ENCODE peak calls at places on chromosome 10, in five cellular contexts. One of them, this sample, is unnamed.

GRCh38 chr10:72691470-72692056 is 380 bp upstream of the MCU start:
- DNase-seq in upper lobe of left lung: no peak
- DNase-seq in osteocyte: no peak
- DNase-seq in HCT116: peak
- DNase-seq in GM20000: no peak
- DNase-seq in this sample: no peak

GRCh38 chr10:51020175-51020574 is 54.1 kb upstream of the PRKG1 start:
- DNase-seq in upper lobe of left lung: no peak
- DNase-seq in osteocyte: no peak
- DNase-seq in HCT116: no peak
- DNase-seq in GM20000: no peak
- DNase-seq in this sample: no peak

GRCh38 chr10:125141860-125142484 is 18.4 kb downstream of the CTBP2 start:
- DNase-seq in upper lobe of left lung: no peak
- DNase-seq in osteocyte: no peak
- DNase-seq in HCT116: no peak
- DNase-seq in GM20000: no peak
- DNase-seq in this sample: no peak

GRCh38 chr10:62696798-62697197 is 107.7 kb upstream of the ADO start:
- DNase-seq in upper lobe of left lung: no peak
- DNase-seq in osteocyte: no peak
- DNase-seq in HCT116: no peak
- DNase-seq in GM20000: no peak
- DNase-seq in this sample: no peak

GRCh38 chr10:95756061-95756751 is at the start of gene ENTPD1:
- DNase-seq in upper lobe of left lung: no peak
- DNase-seq in osteocyte: no peak
- DNase-seq in HCT116: no peak
- DNase-seq in GM20000: no peak
- DNase-seq in this sample: no peak

GRCh38 chr10:84429926-84430520 is 101.6 kb downstream of the CCSER2 start:
- DNase-seq in upper lobe of left lung: no peak
- DNase-seq in osteocyte: no peak
- DNase-seq in HCT116: peak
- DNase-seq in GM20000: peak
- DNase-seq in this sample: no peak

GRCh38 chr10:121978511-121978910 is 3.5 kb upstream of the NSMCE4A start:
- DNase-seq in upper lobe of left lung: peak
- DNase-seq in osteocyte: no peak
- DNase-seq in HCT116: no peak
- DNase-seq in GM20000: no peak
- DNase-seq in this sample: no peak

GRCh38 chr10:110446954-110447608 is 50.6 kb upstream of the DUSP5 start:
- DNase-seq in upper lobe of left lung: no peak
- DNase-seq in osteocyte: no peak
- DNase-seq in HCT116: no peak
- DNase-seq in GM20000: no peak
- DNase-seq in this sample: no peak

GRCh38 chr10:21524526-21525366 is 736 bp downstream of the SKIDA1 start:
- DNase-seq in upper lobe of left lung: no peak
- DNase-seq in osteocyte: no peak
- DNase-seq in HCT116: no peak
- DNase-seq in GM20000: no peak
- DNase-seq in this sample: no peak

GRCh38 chr10:15571570-15571969 is 148.2 kb downstream of the ITGA8 start:
- DNase-seq in upper lobe of left lung: no peak
- DNase-seq in osteocyte: no peak
- DNase-seq in HCT116: no peak
- DNase-seq in GM20000: no peak
- DNase-seq in this sample: no peak

GRCh38 chr10:12966067-12966466 is 35.4 kb downstream of the CCDC3 start:
- DNase-seq in upper lobe of left lung: no peak
- DNase-seq in osteocyte: peak
- DNase-seq in HCT116: no peak
- DNase-seq in GM20000: no peak
- DNase-seq in this sample: peak

GRCh38 chr10:47260505-47261111 is 39.4 kb upstream of the GDF10 start:
- DNase-seq in upper lobe of left lung: no peak
- DNase-seq in osteocyte: peak
- DNase-seq in HCT116: no peak
- DNase-seq in GM20000: no peak
- DNase-seq in this sample: peak

GRCh38 chr10:124152139-124152780 is 58.9 kb upstream of the CHST15 start:
- DNase-seq in upper lobe of left lung: peak
- DNase-seq in osteocyte: no peak
- DNase-seq in HCT116: peak
- DNase-seq in GM20000: no peak
- DNase-seq in this sample: no peak

GRCh38 chr10:104085801-104086400 is at the start of gene COL17A1:
- DNase-seq in upper lobe of left lung: no peak
- DNase-seq in osteocyte: no peak
- DNase-seq in HCT116: no peak
- DNase-seq in GM20000: no peak
- DNase-seq in this sample: no peak

GRCh38 chr10:90847436-90847835 is 10.4 kb downstream of the HTR7 start:
- DNase-seq in upper lobe of left lung: no peak
- DNase-seq in osteocyte: no peak
- DNase-seq in HCT116: peak
- DNase-seq in GM20000: no peak
- DNase-seq in this sample: no peak

GRCh38 chr10:78267598-78267997 is 233.9 kb downstream of the RPS24 start:
- DNase-seq in upper lobe of left lung: no peak
- DNase-seq in osteocyte: no peak
- DNase-seq in HCT116: no peak
- DNase-seq in GM20000: no peak
- DNase-seq in this sample: no peak

GRCh38 chr10:11472158-11472753 is 139.2 kb downstream of the USP6NL start:
- DNase-seq in upper lobe of left lung: no peak
- DNase-seq in osteocyte: no peak
- DNase-seq in HCT116: peak
- DNase-seq in GM20000: peak
- DNase-seq in this sample: no peak

GRCh38 chr10:52440612-52441285 is 126.7 kb downstream of the DKK1 start:
- DNase-seq in upper lobe of left lung: no peak
- DNase-seq in osteocyte: no peak
- DNase-seq in HCT116: no peak
- DNase-seq in GM20000: no peak
- DNase-seq in this sample: no peak

GRCh38 chr10:101287922-101288638 is 58.8 kb upstream of the LBX1 start:
- DNase-seq in upper lobe of left lung: no peak
- DNase-seq in osteocyte: no peak
- DNase-seq in HCT116: peak
- DNase-seq in GM20000: peak
- DNase-seq in this sample: no peak

GRCh38 chr10:122253605-122254004 is 17.5 kb upstream of the BTBD16 start:
- DNase-seq in upper lobe of left lung: no peak
- DNase-seq in osteocyte: no peak
- DNase-seq in HCT116: no peak
- DNase-seq in GM20000: no peak
- DNase-seq in this sample: no peak

GRCh38 chr10:93206652-93207051 is 133.0 kb downstream of the CYP26A1 start:
- DNase-seq in upper lobe of left lung: peak
- DNase-seq in osteocyte: no peak
- DNase-seq in HCT116: no peak
- DNase-seq in GM20000: no peak
- DNase-seq in this sample: no peak

GRCh38 chr10:112783653-112784426 is 166.2 kb upstream of the TCF7L2 start:
- DNase-seq in upper lobe of left lung: no peak
- DNase-seq in osteocyte: peak
- DNase-seq in HCT116: no peak
- DNase-seq in GM20000: no peak
- DNase-seq in this sample: no peak

GRCh38 chr10:30359373-30360206 is 10.5 kb upstream of the MTPAP start:
- DNase-seq in upper lobe of left lung: peak
- DNase-seq in osteocyte: no peak
- DNase-seq in HCT116: peak
- DNase-seq in GM20000: peak
- DNase-seq in this sample: no peak

GRCh38 chr10:97690138-97690537 is 3.1 kb upstream of the AVPI1 start:
- DNase-seq in upper lobe of left lung: no peak
- DNase-seq in osteocyte: no peak
- DNase-seq in HCT116: no peak
- DNase-seq in GM20000: no peak
- DNase-seq in this sample: no peak

GRCh38 chr10:58511765-58512469 is 755 bp upstream of the BICC1 start:
- DNase-seq in upper lobe of left lung: peak
- DNase-seq in osteocyte: no peak
- DNase-seq in HCT116: no peak
- DNase-seq in GM20000: no peak
- DNase-seq in this sample: no peak

GRCh38 chr10:99659031-99659867 is at the start of gene ENTPD7:
- DNase-seq in upper lobe of left lung: peak
- DNase-seq in osteocyte: peak
- DNase-seq in HCT116: peak
- DNase-seq in GM20000: peak
- DNase-seq in this sample: peak
- TF ChIP-seq CTCF in upper lobe of left lung: peak
- TF ChIP-seq CTCF in osteocyte: peak
- TF ChIP-seq CTCF in HCT116: no peak
- TF ChIP-seq CTCF in GM20000: no peak
- TF ChIP-seq CTCF in this sample: peak

GRCh38 chr10:28939352-28940157 is 262.2 kb downstream of the BAMBI start:
- DNase-seq in upper lobe of left lung: peak
- DNase-seq in osteocyte: no peak
- DNase-seq in HCT116: no peak
- DNase-seq in GM20000: no peak
- DNase-seq in this sample: no peak
- TF ChIP-seq CTCF in upper lobe of left lung: no peak
- TF ChIP-seq CTCF in osteocyte: peak
- TF ChIP-seq CTCF in HCT116: peak
- TF ChIP-seq CTCF in GM20000: no peak
- TF ChIP-seq CTCF in this sample: peak

DNA sequence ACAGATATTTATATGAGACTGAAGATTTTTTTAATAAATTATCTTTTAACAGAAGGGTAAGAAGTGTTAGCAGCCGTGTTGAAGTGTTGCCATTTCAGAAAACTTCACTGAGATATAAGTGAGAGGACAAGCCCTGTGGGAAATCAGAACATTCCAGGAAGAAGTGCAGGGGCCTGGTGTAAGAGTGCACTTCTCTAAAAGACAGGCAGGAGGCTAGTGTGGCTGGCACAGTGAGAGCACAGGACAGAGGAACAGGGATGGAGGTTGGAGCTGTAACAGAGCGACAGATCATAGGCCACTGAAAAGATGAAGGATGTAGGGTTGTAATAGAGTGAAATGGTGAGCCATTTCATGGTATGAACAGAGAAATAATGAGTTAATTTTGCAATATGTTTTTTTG is 608.9 kb downstream of the SORCS1 start:
- DNase-seq in upper lobe of left lung: no peak
- DNase-seq in osteocyte: no peak
- DNase-seq in HCT116: no peak
- DNase-seq in GM20000: no peak
- DNase-seq in this sample: no peak
- TF ChIP-seq CTCF in upper lobe of left lung: no peak
- TF ChIP-seq CTCF in osteocyte: no peak
- TF ChIP-seq CTCF in HCT116: no peak
- TF ChIP-seq CTCF in GM20000: no peak
- TF ChIP-seq CTCF in this sample: peak

GRCh38 chr10:76191371-76191770 is 759.9 kb downstream of the LRMDA start:
- DNase-seq in upper lobe of left lung: no peak
- DNase-seq in osteocyte: no peak
- DNase-seq in HCT116: no peak
- DNase-seq in GM20000: no peak
- DNase-seq in this sample: no peak

GRCh38 chr10:76192694-76193304 is 761.4 kb downstream of the LRMDA start:
- DNase-seq in upper lobe of left lung: no peak
- DNase-seq in osteocyte: no peak
- DNase-seq in HCT116: no peak
- DNase-seq in GM20000: no peak
- DNase-seq in this sample: no peak

GRCh38 chr10:76192151-76192550 is 760.7 kb downstream of the LRMDA start:
- DNase-seq in upper lobe of left lung: no peak
- DNase-seq in osteocyte: no peak
- DNase-seq in HCT116: no peak
- DNase-seq in GM20000: no peak
- DNase-seq in this sample: no peak

GRCh38 chr10:76197293-76197692 is 765.9 kb downstream of the LRMDA start:
- DNase-seq in upper lobe of left lung: no peak
- DNase-seq in osteocyte: no peak
- DNase-seq in HCT116: no peak
- DNase-seq in GM20000: no peak
- DNase-seq in this sample: no peak

GRCh38 chr10:76195990-76196389 is 764.6 kb downstream of the LRMDA start:
- DNase-seq in upper lobe of left lung: no peak
- DNase-seq in osteocyte: no peak
- DNase-seq in HCT116: no peak
- DNase-seq in GM20000: no peak
- DNase-seq in this sample: no peak
- TF ChIP-seq CTCF in upper lobe of left lung: no peak
- TF ChIP-seq CTCF in osteocyte: no peak
- TF ChIP-seq CTCF in HCT116: no peak
- TF ChIP-seq CTCF in GM20000: no peak
- TF ChIP-seq CTCF in this sample: no peak